ENCODE peak calls at places on chromosomes 5 and 9, in four cellular contexts. E, V, B and T are unnamed samples.

GRCh38 chr9:70064496-70064895 is 20.8 kb downstream of the MAMDC2 start:
- DNase-seq in E (no peak), V (no peak), B (no peak), T (no peak)

GRCh38 chr5:53749611-53750010 is 189.2 kb downstream of the NDUFS4 start:
- DNase-seq in V (no peak), E (no peak), B (no peak), T (no peak)

GRCh38 chr5:139709587-139710369 is 61.6 kb downstream of the CXXC5 start:
- DNase-seq in B (peak; percentile 77), V (no peak), E (peak; percentile 51), T (peak; percentile 61)

GRCh38 chr9:36170531-36170930 is 1.3 kb downstream of the CCIN start:
- DNase-seq in E (no peak), V (no peak), B (no peak), T (no peak)

GRCh38 chr5:134227259-134227658 is 1.4 kb upstream of the PPP2CA start:
- DNase-seq in B (peak; percentile 13), E (peak; percentile 30), V (peak; percentile 71), T (no peak)

GRCh38 chr9:106921341-106921899 is 58.5 kb downstream of the ZNF462 start:
- DNase-seq in V (peak; percentile 21), B (peak; percentile 67), E (no peak), T (peak; percentile 5)

GRCh38 chr5:150140830-150141229 is 14.8 kb downstream of the PDGFRB start:
- DNase-seq in E (no peak), B (peak; percentile 82), V (no peak), T (no peak)

GRCh38 chr9:71121275-71122168 is at the start of gene TRPM3:
- DNase-seq in B (no peak), E (no peak), V (peak; percentile 91), T (peak; percentile 77)

GRCh38 chr9:10678790-10679189 is 66.0 kb upstream of the PTPRD start:
- DNase-seq in V (no peak), E (no peak), B (no peak), T (no peak)

GRCh38 chr5:155049569-155050383 is 36.2 kb downstream of the KIF4B start:
- DNase-seq in E (peak; percentile 11), V (peak; percentile 41), B (no peak), T (no peak)

DNA sequence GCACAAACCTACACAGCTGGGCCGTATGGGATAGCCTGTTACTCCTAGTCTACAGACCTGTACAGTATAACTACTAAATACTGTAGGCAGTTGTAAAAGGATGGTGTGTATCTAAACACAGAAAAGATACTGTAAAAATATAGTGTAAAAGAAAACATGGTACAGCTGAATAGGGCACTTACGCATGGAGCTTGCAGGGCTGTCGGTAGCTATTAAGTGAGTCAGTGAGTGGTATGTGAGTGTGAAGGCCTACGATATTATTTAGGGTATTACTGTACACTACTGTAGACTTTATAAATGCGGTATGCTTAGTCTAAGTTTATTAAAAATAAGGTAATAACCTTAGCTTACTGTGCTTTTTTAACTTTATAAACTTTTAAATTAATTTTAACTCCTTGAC is 1.2 kb downstream of the ZCCHC9 start:
- DNase-seq in B (no peak), E (no peak), V (no peak), T (no peak)
- H2AFZ ChIP-seq in B (peak overlapping the region; percentile 77), E (no peak overlapping the region), V (no peak overlapping the region), T (no peak overlapping the region)

GRCh38 chr5:141150993-141151325 is 1.1 kb downstream of the PCDHB6 start:
- DNase-seq in V (no peak), B (no peak), E (no peak), T (no peak)

GRCh38 chr5:141155540-141156374 is 5.9 kb downstream of the PCDHB6 start:
- DNase-seq in V (peak; percentile 13), B (no peak), E (no peak), T (no peak)

GRCh38 chr5:141150215-141150992 is 547 bp downstream of the PCDHB6 start:
- DNase-seq in B (peak; percentile 51), V (no peak), E (no peak), T (no peak)

DNA sequence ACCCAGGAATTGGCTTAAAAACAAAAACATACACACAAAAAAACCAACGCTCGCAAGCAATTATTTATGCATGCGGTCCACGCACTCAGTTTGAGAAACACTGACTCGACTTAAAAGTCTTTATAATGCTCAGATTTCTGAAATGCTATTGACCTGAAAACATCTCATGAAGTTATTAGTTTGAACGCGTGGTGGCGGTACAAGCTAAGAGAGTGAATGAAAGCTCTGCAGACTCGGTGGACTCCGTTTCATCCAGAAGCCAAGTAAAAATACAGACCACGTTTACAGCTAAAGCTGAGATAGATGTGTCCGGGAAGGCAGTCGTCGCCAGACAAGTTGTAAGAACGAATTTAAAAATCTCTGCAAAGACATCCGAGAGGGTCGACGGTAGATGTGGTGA is at the start of gene PCDHB6:
- DNase-seq in E (no peak), V (peak; percentile 5), B (peak; percentile 76), T (no peak)
- H3K4me3 ChIP-seq in E (no peak within 1 kb of the TSS), V (no peak within 1 kb of the TSS), B (peak within 1 kb of the TSS; percentile 54), T (no peak within 1 kb of the TSS)

GRCh38 chr5:6482735-6483134 is 34.1 kb downstream of the UBE2QL1 start:
- DNase-seq in B (no peak), V (no peak), E (no peak), T (no peak)

GRCh38 chr5:6484446-6484845 is 35.8 kb downstream of the UBE2QL1 start:
- DNase-seq in E (no peak), B (no peak), V (no peak), T (no peak)

GRCh38 chr5:6483880-6484382 is 35.3 kb downstream of the UBE2QL1 start:
- DNase-seq in E (no peak), B (no peak), V (no peak), T (no peak)

GRCh38 chr5:6478793-6479192 is 30.1 kb downstream of the UBE2QL1 start:
- DNase-seq in V (no peak), E (no peak), B (peak; percentile 61), T (no peak)

DNA sequence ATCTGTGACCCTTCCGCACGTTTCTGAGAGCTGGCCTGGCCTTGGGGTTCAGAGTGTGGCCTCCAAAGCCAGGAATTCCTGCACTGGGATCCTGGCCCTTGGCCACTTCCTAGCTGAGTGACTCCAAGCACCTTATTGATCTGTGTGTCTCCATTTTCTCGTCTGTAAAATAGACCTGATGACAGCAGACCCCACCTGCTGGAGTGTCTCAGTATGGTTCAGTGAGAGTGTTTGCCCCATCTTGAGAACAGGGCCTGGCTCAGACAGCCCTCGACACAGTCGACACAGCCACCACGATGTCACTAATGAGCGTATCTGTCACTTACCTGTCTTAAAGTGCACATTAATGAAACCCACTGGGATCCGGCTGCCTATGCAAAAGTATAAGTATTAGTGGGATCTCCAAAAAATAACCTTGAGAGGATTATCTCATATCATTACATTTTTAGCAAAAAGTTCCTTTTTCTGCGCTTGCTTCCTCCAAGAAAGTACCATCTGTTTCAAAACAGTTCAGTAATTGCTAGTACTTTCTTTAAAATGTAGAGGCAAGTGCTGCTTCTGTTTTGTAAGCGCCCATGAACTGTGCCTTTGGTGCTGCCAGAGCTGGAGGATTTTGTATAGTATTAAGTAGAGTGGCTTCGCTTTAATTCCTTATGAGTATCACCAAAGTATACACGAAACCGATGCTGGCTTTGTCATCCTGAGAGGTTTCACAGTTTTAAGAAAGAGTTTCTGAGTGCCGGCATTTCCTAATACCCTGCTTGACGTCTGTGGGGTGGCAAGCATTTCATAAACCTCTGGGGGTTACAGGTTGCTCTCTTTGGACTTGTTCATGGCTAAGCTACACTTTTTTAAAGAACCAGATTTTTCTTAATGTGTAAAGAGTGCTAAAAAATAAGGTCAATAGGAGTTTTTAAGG is 31.7 kb downstream of the UBE2QL1 start:
- DNase-seq in V (peak; percentile 15), E (peak; percentile 15), B (no peak), T (no peak)
- H2AFZ ChIP-seq in V (no peak overlapping the region), E (no peak overlapping the region), B (no peak overlapping the region), T (no peak overlapping the region)

DNA sequence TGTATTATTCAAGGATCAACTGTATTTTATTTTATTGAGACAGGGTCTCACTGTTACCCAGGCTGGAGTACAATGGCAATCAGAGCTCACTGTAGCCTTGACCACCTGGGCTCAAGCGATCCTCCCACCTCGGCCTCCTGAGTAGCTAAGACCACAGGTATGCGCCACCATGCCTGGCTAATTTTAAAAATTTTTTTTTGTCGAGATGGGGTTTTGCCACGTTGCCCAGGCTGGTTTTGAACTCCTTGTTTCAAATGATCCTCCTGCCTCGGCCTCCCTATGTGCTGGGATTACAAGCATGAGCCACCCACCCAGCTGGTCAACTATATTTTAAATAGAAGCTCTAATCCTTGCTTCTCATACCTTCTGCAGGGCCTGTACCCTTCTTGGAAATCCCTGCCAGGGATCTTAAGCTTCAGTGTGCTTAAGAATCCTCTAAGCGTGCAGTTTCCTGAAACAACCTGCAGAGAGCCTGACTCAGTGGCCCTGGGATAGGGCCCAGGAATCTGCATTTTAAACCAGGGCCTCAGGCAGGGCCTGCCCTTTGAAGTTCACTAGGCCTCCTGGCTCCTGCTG is 2.9 kb downstream of the AKNA start:
- DNase-seq in V (no peak), B (no peak), E (no peak), T (no peak)
- H3K4me3 ChIP-seq in V (no peak overlapping the region), B (no peak overlapping the region), E (peak overlapping the region; percentile 76), T (no peak overlapping the region)

GRCh38 chr9:98227883-98228282 is 27.6 kb downstream of the TBC1D2 start:
- DNase-seq in B (no peak), E (no peak), V (peak; percentile 13), T (no peak)

GRCh38 chr9:98226516-98226915 is 28.9 kb downstream of the TBC1D2 start:
- DNase-seq in E (no peak), V (no peak), B (no peak), T (no peak)

GRCh38 chr9:98226968-98227367 is 28.5 kb downstream of the TBC1D2 start:
- DNase-seq in B (no peak), E (no peak), V (no peak), T (no peak)

GRCh38 chr9:98222885-98223640 is 30.6 kb upstream of the CORO2A start:
- DNase-seq in B (no peak), V (no peak), E (no peak), T (no peak)

DNA sequence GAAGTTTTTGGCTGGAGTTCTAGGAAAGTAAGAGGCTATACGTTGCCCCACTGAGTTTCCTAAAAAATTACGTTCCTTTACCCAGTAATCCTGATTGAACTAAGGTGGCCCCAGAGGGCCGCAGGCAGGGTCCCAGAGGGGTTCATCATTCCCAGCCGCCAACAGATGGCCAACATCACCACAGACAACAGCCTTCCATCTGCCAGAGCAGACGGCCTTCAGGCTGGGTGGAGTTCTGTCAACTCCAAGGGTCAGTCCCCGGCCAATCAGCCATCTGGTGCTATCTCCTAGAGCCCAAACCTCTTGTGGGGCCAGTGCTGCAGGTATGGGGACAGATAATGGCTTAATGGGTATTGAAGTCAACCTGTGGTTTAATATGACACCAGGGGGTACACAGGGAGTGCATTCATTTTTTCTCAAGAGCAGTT is 30.4 kb downstream of the TBC1D2 start:
- DNase-seq in E (no peak), B (no peak), V (no peak), T (no peak)
- H2AFZ ChIP-seq in E (no peak overlapping the region), B (no peak overlapping the region), V (no peak overlapping the region), T (no peak overlapping the region)